ENCODE peak calls at places on chromosomes 12 and 14, in nine cellular contexts. K is EH, J is T-helper 9 cell, U is H7, W is trophoblast cell, Y is Caco-2, O is left cardiac atrium, D is mesendoderm, B is psoas muscle. F is an unnamed sample.

GRCh38 chr12:46946137-46946536 is 120.3 kb upstream of the SLC38A4 start:
- DNase-seq in K (peak; percentile 79), J (no peak), U (no peak), W (no peak), Y (no peak), O (no peak), D (no peak), B (no peak), F (no peak)

GRCh38 chr12:96473394-96474093 is 15.8 kb upstream of the CFAP54 start:
- DNase-seq in K (no peak), J (no peak), U (no peak), W (no peak), Y (no peak), O (no peak), D (no peak), B (no peak), F (no peak)

GRCh38 chr12:27335364-27336145 is 2.9 kb downstream of the BMAL2 start:
- DNase-seq in K (no peak), J (no peak), U (no peak), W (no peak), Y (no peak), O (no peak), D (no peak), B (no peak), F (no peak)

GRCh38 chr12:72010365-72010764 is 71.7 kb downstream of the TPH2 start:
- DNase-seq in K (peak; percentile 81), J (no peak), U (no peak), W (peak; percentile 61), Y (no peak), O (no peak), D (no peak), B (no peak), F (no peak)

GRCh38 chr14:21025374-21026151 is 702 bp upstream of the NDRG2 start:
- DNase-seq in K (no peak), J (no peak), U (peak; percentile 90), W (no peak), Y (no peak), O (peak; percentile 82), D (peak; percentile 82), B (peak; percentile 84), F (no peak)

GRCh38 chr14:73780391-73780790 is 66.2 kb upstream of the PNMA1 start:
- DNase-seq in K (no peak), J (no peak), U (no peak), W (no peak), Y (no peak), O (no peak), D (no peak), B (no peak), F (no peak)

GRCh38 chr12:71460850-71461609 is 21.4 kb downstream of the LGR5 start:
- DNase-seq in K (no peak), J (no peak), U (no peak), W (no peak), Y (no peak), O (no peak), D (peak; percentile 98), B (no peak), F (no peak)

GRCh38 chr14:54450535-54450934 is 9.4 kb upstream of the CNIH1 start:
- DNase-seq in K (peak; percentile 80), J (no peak), U (no peak), W (peak; percentile 37), Y (no peak), O (no peak), D (no peak), B (no peak), F (no peak)

GRCh38 chr14:59278111-59278510 is 89.6 kb downstream of the DAAM1 start:
- DNase-seq in K (peak; percentile 92), J (no peak), U (no peak), W (peak; percentile 92), Y (no peak), O (no peak), D (no peak), B (no peak), F (peak; percentile 78)

GRCh38 chr12:59936546-59936945 is 340.7 kb downstream of the SLC16A7 start:
- DNase-seq in K (no peak), J (no peak), U (no peak), W (no peak), Y (no peak), O (no peak), D (no peak), B (no peak), F (no peak)

GRCh38 chr12:27273114-27273513 is 29.0 kb downstream of the STK38L start:
- DNase-seq in K (no peak), J (no peak), U (no peak), W (no peak), Y (no peak), O (no peak), D (no peak), B (no peak), F (no peak)

GRCh38 chr12:123912415-123913385 is 59.9 kb downstream of the CCDC92 start:
- DNase-seq in K (peak; percentile 15), J (no peak), U (peak; percentile 53), W (peak; percentile 26), Y (no peak), O (no peak), D (peak; percentile 40), B (no peak), F (no peak)

GRCh38 chr12:64826234-64826633 is 1.8 kb downstream of the TBC1D30 start:
- DNase-seq in K (peak; percentile 30), J (no peak), U (peak; percentile 74), W (peak; percentile 57), Y (no peak), O (peak; percentile 72), D (peak; percentile 82), B (peak; percentile 46), F (no peak)

GRCh38 chr14:97120204-97121120 is 323.3 kb downstream of the VRK1 start:
- DNase-seq in K (no peak), J (peak; percentile 6), U (no peak), W (no peak), Y (no peak), O (no peak), D (peak; percentile 3), B (no peak), F (no peak)

GRCh38 chr14:98835825-98836100 is 436.2 kb downstream of the BCL11B start:
- DNase-seq in K (no peak), J (no peak), U (no peak), W (no peak), Y (no peak), O (no peak), D (no peak), B (no peak), F (no peak)

GRCh38 chr12:102905229-102905628 is 11.8 kb downstream of the PAH start:
- DNase-seq in K (no peak), J (no peak), U (no peak), W (no peak), Y (no peak), O (no peak), D (no peak), B (no peak), F (no peak)